ENCODE peak calls at places on chromosomes 6 and 20, in ten cellular contexts. L is astrocyte of the spinal cord, E is fibroblast of mammary gland, H is AG09309, P is lower lobe of right lung, J is lung, S is IMR-90, M is A549, X is psoas muscle, W is PC-9. T is an unnamed sample.
A peak's percentile ranks its signal among the peaks of the same experiment; 100 is the strongest.

GRCh38 chr20:23059831-23060230 is 10.4 kb upstream of the THBD start:
- DNase-seq in L (no peak), E (no peak), H (no peak), P (no peak), J (no peak), S (no peak), M (no peak), X (no peak), W (no peak), T (no peak)

GRCh38 chr6:5042436-5042835 is 38.6 kb upstream of the RPP40 start:
- DNase-seq in L (no peak), E (no peak), H (no peak), P (no peak), J (no peak), S (no peak), M (no peak), X (no peak), W (no peak), T (no peak)

GRCh38 chr6:27678449-27678848 is 205.5 kb upstream of the ZNF184 start:
- DNase-seq in L (no peak), E (no peak), H (no peak), P (no peak), J (no peak), S (no peak), M (no peak), X (no peak), W (no peak), T (no peak)

GRCh38 chr20:24966317-24967012 is 17.4 kb downstream of the CST7 start:
- DNase-seq in L (no peak), E (no peak), H (no peak), P (peak; percentile 13), J (no peak), S (no peak), M (no peak), X (no peak), W (no peak), T (no peak)

GRCh38 chr6:133166706-133167105 is 74.5 kb upstream of the EYA4 start:
- DNase-seq in L (no peak), E (no peak), H (no peak), P (no peak), J (no peak), S (peak; percentile 20), M (no peak), X (no peak), W (no peak), T (no peak)

GRCh38 chr6:20096506-20096905 is 115.8 kb downstream of the MBOAT1 start:
- DNase-seq in L (no peak), E (no peak), H (no peak), P (no peak), J (no peak), S (no peak), M (no peak), X (no peak), W (no peak), T (no peak)

GRCh38 chr6:5553767-5554166 is 292.5 kb downstream of the FARS2 start:
- DNase-seq in L (no peak), E (no peak), H (no peak), P (no peak), J (no peak), S (no peak), M (no peak), X (no peak), W (no peak), T (no peak)

GRCh38 chr6:114284281-114284680 is 58.5 kb downstream of the HS3ST5 start:
- DNase-seq in L (peak; percentile 79), E (peak; percentile 50), H (peak; percentile 2), P (no peak), J (no peak), S (no peak), M (no peak), X (no peak), W (no peak), T (no peak)

GRCh38 chr20:46814366-46815232 is 80.0 kb upstream of the EYA2 start:
- DNase-seq in L (peak; percentile 86), E (peak; percentile 78), H (peak; percentile 31), P (no peak), J (no peak), S (peak; percentile 87), M (peak; percentile 89), X (no peak), W (peak; percentile 97), T (no peak)

GRCh38 chr6:83590413-83590812 is 78.1 kb downstream of the PRSS35 start:
- DNase-seq in L (no peak), E (peak; percentile 84), H (no peak), P (no peak), J (no peak), S (peak; percentile 12), M (no peak), X (no peak), W (no peak), T (no peak)

GRCh38 chr6:24359640-24360454 is 2.0 kb upstream of the DCDC2 start:
- DNase-seq in L (peak; percentile 84), E (peak; percentile 54), H (no peak), P (peak; percentile 89), J (peak; percentile 84), S (peak; percentile 65), M (peak; percentile 92), X (peak; percentile 66), W (peak; percentile 83), T (peak; percentile 33)

GRCh38 chr6:137202078-137202477 is 17.1 kb downstream of the IFNGR1 start:
- DNase-seq in L (no peak), E (no peak), H (no peak), P (no peak), J (no peak), S (no peak), M (peak; percentile 8), X (no peak), W (no peak), T (no peak)

GRCh38 chr20:38789503-38790209 is 15.8 kb upstream of the PPP1R16B start:
- DNase-seq in L (peak; percentile 13), E (peak; percentile 64), H (peak; percentile 14), P (no peak), J (no peak), S (peak; percentile 47), M (peak; percentile 59), X (no peak), W (peak; percentile 84), T (no peak)

GRCh38 chr6:41222513-41222912 is 5.6 kb upstream of the TREML4 start:
- DNase-seq in L (no peak), E (no peak), H (no peak), P (no peak), J (no peak), S (no peak), M (no peak), X (no peak), W (no peak), T (no peak)

GRCh38 chr6:113591896-113592827 is 265.0 kb upstream of the MARCKS start:
- DNase-seq in L (peak; percentile 73), E (no peak), H (no peak), P (no peak), J (no peak), S (peak; percentile 31), M (no peak), X (no peak), W (no peak), T (no peak)

DNA sequence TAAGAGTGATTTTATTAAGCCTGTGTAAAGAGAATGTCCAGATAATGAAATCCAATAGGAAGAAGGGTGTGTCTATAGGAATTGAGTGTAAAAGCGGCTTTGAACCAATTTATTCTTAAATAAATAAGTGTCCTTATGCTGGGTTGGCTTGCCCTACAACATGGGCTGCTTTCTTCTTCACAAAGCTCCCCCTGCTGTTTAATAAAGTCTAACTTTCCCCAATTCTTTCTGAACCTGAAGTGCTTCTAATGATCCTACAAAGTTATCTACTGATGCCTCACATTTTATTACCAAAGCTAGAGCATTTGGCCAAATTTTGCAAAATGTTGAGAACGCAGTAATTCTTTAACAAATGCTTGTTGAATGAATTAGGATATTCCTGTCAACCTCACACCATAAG is 36.3 kb upstream of the SIRT5 start:
- DNase-seq in L (peak; percentile 60), E (peak; percentile 69), H (peak; percentile 17), P (no peak), J (no peak), S (peak; percentile 61), M (peak; percentile 46), X (no peak), W (peak; percentile 46), T (no peak)
- TF ChIP-seq CTCF in L (peak; percentile 36), E (peak; percentile 38), H (peak; percentile 50), P (peak; percentile 39), J (peak; percentile 30), S (peak; percentile 57), M (peak; percentile 42), X (peak; percentile 62), W (peak; percentile 65), T (peak; percentile 66)

GRCh38 chr6:46219661-46220060 is 48.9 kb upstream of the ENPP5 start:
- DNase-seq in L (no peak), E (no peak), H (no peak), P (no peak), J (no peak), S (no peak), M (no peak), X (no peak), W (no peak), T (no peak)
- TF ChIP-seq CTCF in L (no peak), E (no peak), H (no peak), P (no peak), J (no peak), S (no peak), M (no peak), X (no peak), W (no peak), T (no peak)

DNA sequence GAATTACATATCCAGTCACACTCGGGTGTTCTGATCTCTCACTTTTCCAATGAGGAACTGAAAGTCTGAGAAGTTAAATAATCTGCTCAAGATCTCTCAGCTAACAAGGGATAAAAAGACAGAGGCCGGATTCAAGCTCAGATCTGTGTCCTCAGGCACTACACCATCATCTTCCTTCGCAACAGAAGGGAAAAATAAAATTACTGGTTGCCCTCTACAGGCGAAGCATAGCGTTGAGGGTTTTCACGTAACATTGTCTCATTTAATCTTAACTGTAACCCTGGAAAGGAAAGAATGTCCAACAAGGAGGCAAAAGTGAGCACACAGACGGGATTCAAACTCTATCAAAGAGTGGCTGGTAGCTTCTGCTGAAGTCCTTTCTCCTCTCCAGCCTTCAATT is 67.8 kb upstream of the ANKEF1 start:
- DNase-seq in L (no peak), E (peak; percentile 26), H (no peak), P (no peak), J (no peak), S (no peak), M (peak; percentile 38), X (no peak), W (no peak), T (no peak)
- TF ChIP-seq CTCF in L (peak; percentile 41), E (peak; percentile 54), H (peak; percentile 17), P (no peak), J (no peak), S (peak; percentile 20), M (peak; percentile 64), X (no peak), W (peak; percentile 52), T (no peak)

GRCh38 chr6:71419954-71420692 is 131.5 kb downstream of the OGFRL1 start:
- DNase-seq in L (peak; percentile 56), E (peak; percentile 30), H (no peak), P (peak; percentile 70), J (peak; percentile 41), S (peak; percentile 35), M (no peak), X (peak; percentile 67), W (no peak), T (peak; percentile 72)
- TF ChIP-seq CTCF in L (peak; percentile 3), E (no peak), H (peak; percentile 14), P (peak; percentile 42), J (no peak), S (peak; percentile 28), M (peak; percentile 17), X (peak; percentile 33), W (no peak), T (peak; percentile 63)

GRCh38 chr20:11585752-11586352 is 331.8 kb upstream of the BTBD3 start:
- DNase-seq in L (peak; percentile 26), E (peak; percentile 9), H (no peak), P (no peak), J (no peak), S (peak; percentile 22), M (peak; percentile 32), X (no peak), W (no peak), T (no peak)
- TF ChIP-seq CTCF in L (peak; percentile 41), E (peak; percentile 15), H (peak; percentile 23), P (no peak), J (no peak), S (peak; percentile 40), M (peak; percentile 39), X (no peak), W (peak; percentile 62), T (no peak)